ENCODE peak calls at places on chromosomes 1 and 21, in eight cellular contexts. One of them, this sample, is unnamed.

GRCh38 chr1:209899948-209900347 is 38.1 kb upstream of the SYT14 start:
- DNase-seq in NCI-H1092: peak
- DNase-seq in fibroblast of the aortic adventitia: no peak
- DNase-seq in AG08396: no peak
- DNase-seq in amniotic stem cell: no peak
- DNase-seq in WTC11: peak
- DNase-seq in activated B cell treated with CpG ODN at 0.5 μM for 24 hours: no peak
- DNase-seq in H54: no peak
- DNase-seq in this sample: peak

GRCh38 chr1:25727819-25728286 is 72.1 kb upstream of the SELENON start:
- DNase-seq in NCI-H1092: peak
- DNase-seq in fibroblast of the aortic adventitia: peak
- DNase-seq in AG08396: no peak
- DNase-seq in amniotic stem cell: no peak
- DNase-seq in WTC11: peak
- DNase-seq in activated B cell treated with CpG ODN at 0.5 μM for 24 hours: no peak
- DNase-seq in H54: no peak
- DNase-seq in this sample: peak

GRCh38 chr1:23478896-23479790 is 4.8 kb downstream of the ASAP3 start:
- DNase-seq in NCI-H1092: no peak
- DNase-seq in fibroblast of the aortic adventitia: peak
- DNase-seq in AG08396: peak
- DNase-seq in amniotic stem cell: no peak
- DNase-seq in WTC11: no peak
- DNase-seq in activated B cell treated with CpG ODN at 0.5 μM for 24 hours: no peak
- DNase-seq in H54: peak
- DNase-seq in this sample: no peak

GRCh38 chr1:68141079-68141800 is 90.8 kb upstream of the DIRAS3 start:
- DNase-seq in NCI-H1092: no peak
- DNase-seq in fibroblast of the aortic adventitia: peak
- DNase-seq in AG08396: peak
- DNase-seq in amniotic stem cell: no peak
- DNase-seq in WTC11: no peak
- DNase-seq in activated B cell treated with CpG ODN at 0.5 μM for 24 hours: no peak
- DNase-seq in H54: no peak
- DNase-seq in this sample: peak

GRCh38 chr21:34952701-34953100 is 96.4 kb downstream of the RUNX1 start:
- DNase-seq in NCI-H1092: peak
- DNase-seq in fibroblast of the aortic adventitia: no peak
- DNase-seq in AG08396: no peak
- DNase-seq in amniotic stem cell: no peak
- DNase-seq in WTC11: no peak
- DNase-seq in activated B cell treated with CpG ODN at 0.5 μM for 24 hours: no peak
- DNase-seq in H54: no peak
- DNase-seq in this sample: peak

GRCh38 chr21:17526771-17527170 is 13.9 kb downstream of the CXADR start:
- DNase-seq in NCI-H1092: no peak
- DNase-seq in fibroblast of the aortic adventitia: no peak
- DNase-seq in AG08396: no peak
- DNase-seq in amniotic stem cell: no peak
- DNase-seq in WTC11: no peak
- DNase-seq in activated B cell treated with CpG ODN at 0.5 μM for 24 hours: no peak
- DNase-seq in H54: no peak
- DNase-seq in this sample: no peak

GRCh38 chr1:6495041-6495441 is 3.6 kb upstream of the PLEKHG5 start:
- DNase-seq in NCI-H1092: no peak
- DNase-seq in fibroblast of the aortic adventitia: no peak
- DNase-seq in AG08396: no peak
- DNase-seq in amniotic stem cell: no peak
- DNase-seq in WTC11: no peak
- DNase-seq in activated B cell treated with CpG ODN at 0.5 μM for 24 hours: no peak
- DNase-seq in H54: no peak
- DNase-seq in this sample: no peak

GRCh38 chr1:155932085-155932484 is 2.1 kb downstream of the KHDC4 start:
- DNase-seq in NCI-H1092: no peak
- DNase-seq in fibroblast of the aortic adventitia: no peak
- DNase-seq in AG08396: no peak
- DNase-seq in amniotic stem cell: no peak
- DNase-seq in WTC11: no peak
- DNase-seq in activated B cell treated with CpG ODN at 0.5 μM for 24 hours: no peak
- DNase-seq in H54: no peak
- DNase-seq in this sample: no peak

GRCh38 chr1:71809085-71809484 is 473.3 kb downstream of the NEGR1 start:
- DNase-seq in NCI-H1092: no peak
- DNase-seq in fibroblast of the aortic adventitia: no peak
- DNase-seq in AG08396: no peak
- DNase-seq in amniotic stem cell: no peak
- DNase-seq in WTC11: no peak
- DNase-seq in activated B cell treated with CpG ODN at 0.5 μM for 24 hours: no peak
- DNase-seq in H54: no peak
- DNase-seq in this sample: no peak

GRCh38 chr1:2807678-2808385 is 6.3 kb upstream of the TTC34 start:
- DNase-seq in NCI-H1092: no peak
- DNase-seq in fibroblast of the aortic adventitia: no peak
- DNase-seq in AG08396: no peak
- DNase-seq in amniotic stem cell: no peak
- DNase-seq in WTC11: no peak
- DNase-seq in activated B cell treated with CpG ODN at 0.5 μM for 24 hours: no peak
- DNase-seq in H54: no peak
- DNase-seq in this sample: no peak